ENCODE peak calls at places on chromosomes 5 and 9, in five cellular contexts. W is GM12865, R is A549, H is PC-9, D is fibroblast of pulmonary artery. N is an unnamed sample.
A peak's percentile ranks its signal among the peaks of the same experiment; 100 is the strongest.

GRCh38 chr5:125286266-125286665 is 539.8 kb upstream of the ZNF608 start:
- DNase-seq in W (no peak), R (no peak), H (no peak), D (no peak), N (no peak)

GRCh38 chr5:133220851-133221674 is 169.2 kb downstream of the HSPA4 start:
- DNase-seq in W (no peak), R (peak; percentile 32), H (no peak), D (peak; percentile 35), N (no peak)

GRCh38 chr5:102754499-102755424 is at the start of gene PAM:
- DNase-seq in W (peak; percentile 89), R (peak; percentile 49), H (peak; percentile 80), D (peak; percentile 73), N (no peak)

GRCh38 chr5:75435101-75435500 is 76.3 kb downstream of the CERT1 start:
- DNase-seq in W (no peak), R (no peak), H (no peak), D (no peak), N (no peak)

GRCh38 chr5:97096096-97096648 is 46.2 kb downstream of the LIX1 start:
- DNase-seq in W (no peak), R (no peak), H (no peak), D (peak; percentile 6), N (no peak)

GRCh38 chr9:6576930-6577329 is 68.6 kb downstream of the GLDC start:
- DNase-seq in W (no peak), R (no peak), H (no peak), D (no peak), N (no peak)

GRCh38 chr5:35067985-35068384 is 20.2 kb upstream of the AGXT2 start:
- DNase-seq in W (no peak), R (no peak), H (no peak), D (no peak), N (no peak)

GRCh38 chr5:81400375-81400774 is 6.4 kb upstream of the ACOT12 start:
- DNase-seq in W (no peak), R (no peak), H (no peak), D (no peak), N (no peak)

GRCh38 chr5:180790020-180790419 is 12.6 kb downstream of the MGAT1 start:
- DNase-seq in W (peak; percentile 38), R (peak; percentile 64), H (no peak), D (no peak), N (no peak)

GRCh38 chr9:98558575-98558974 is 150.2 kb downstream of the GABBR2 start:
- DNase-seq in W (peak; percentile 25), R (no peak), H (no peak), D (no peak), N (no peak)

GRCh38 chr5:106797996-106798395 is 872.7 kb downstream of the EFNA5 start:
- DNase-seq in W (no peak), R (no peak), H (no peak), D (no peak), N (no peak)

GRCh38 chr9:136312436-136312835 is 8.5 kb upstream of the CCDC187 start:
- DNase-seq in W (peak; percentile 40), R (peak; percentile 48), H (peak; percentile 69), D (peak; percentile 55), N (no peak)

GRCh38 chr5:125713406-125713805 is 709.8 kb upstream of the GRAMD2B start:
- DNase-seq in W (no peak), R (no peak), H (no peak), D (no peak), N (no peak)

GRCh38 chr5:58188287-58188651 is 271.6 kb downstream of the PLK2 start:
- DNase-seq in W (no peak), R (peak; percentile 98), H (peak; percentile 60), D (peak; percentile 54), N (peak; percentile 73)

GRCh38 chr9:96087669-96088299 is 212.3 kb downstream of the ERCC6L2 start:
- DNase-seq in W (no peak), R (peak; percentile 89), H (no peak), D (no peak), N (no peak)

GRCh38 chr5:13115476-13115875 is 829.0 kb downstream of the DNAH5 start:
- DNase-seq in W (no peak), R (no peak), H (no peak), D (no peak), N (no peak)
- TF ChIP-seq CTCF in W (no peak), R (no peak), H (no peak), D (no peak), N (no peak)

GRCh38 chr9:124062172-124062571 is 50.6 kb downstream of the LHX2 start:
- DNase-seq in W (peak; percentile 52), R (peak; percentile 44), H (no peak), D (no peak), N (no peak)
- TF ChIP-seq CTCF in W (peak; percentile 68), R (peak; percentile 16), H (peak; percentile 33), D (peak; percentile 27), N (peak; percentile 58)

GRCh38 chr5:89260254-89260653 is 377.3 kb upstream of the MEF2C start:
- DNase-seq in W (no peak), R (no peak), H (no peak), D (peak; percentile 29), N (no peak)
- TF ChIP-seq CTCF in W (no peak), R (no peak), H (no peak), D (no peak), N (no peak)

DNA sequence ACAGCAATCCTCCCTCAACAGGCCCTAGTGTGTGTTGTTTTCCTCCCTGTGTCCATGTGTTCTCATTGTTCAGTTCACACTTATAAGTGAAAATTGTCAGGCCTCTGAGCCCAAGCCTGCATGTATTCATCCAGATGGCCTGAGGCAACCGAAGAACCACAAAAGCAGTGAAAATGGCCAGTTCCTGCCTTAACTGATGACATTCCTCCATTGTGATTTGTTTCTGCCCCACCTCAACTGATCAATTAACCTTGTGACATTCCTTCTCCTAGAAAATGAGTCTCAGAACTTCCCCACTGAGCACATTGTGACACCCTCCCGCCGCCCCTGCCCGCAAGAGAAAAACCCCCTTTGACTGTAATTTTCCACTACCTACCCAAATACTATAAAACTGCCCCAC is 17.4 kb upstream of the TRPC7 start:
- DNase-seq in W (no peak), R (no peak), H (no peak), D (no peak), N (no peak)
- TF ChIP-seq CTCF in W (no peak), R (no peak), H (no peak), D (no peak), N (no peak)

GRCh38 chr5:157521704-157522029 is 53.9 kb downstream of the ADAM19 start:
- DNase-seq in W (no peak), R (no peak), H (no peak), D (no peak), N (no peak)
- TF ChIP-seq CTCF in W (no peak), R (no peak), H (no peak), D (no peak), N (no peak)

DNA sequence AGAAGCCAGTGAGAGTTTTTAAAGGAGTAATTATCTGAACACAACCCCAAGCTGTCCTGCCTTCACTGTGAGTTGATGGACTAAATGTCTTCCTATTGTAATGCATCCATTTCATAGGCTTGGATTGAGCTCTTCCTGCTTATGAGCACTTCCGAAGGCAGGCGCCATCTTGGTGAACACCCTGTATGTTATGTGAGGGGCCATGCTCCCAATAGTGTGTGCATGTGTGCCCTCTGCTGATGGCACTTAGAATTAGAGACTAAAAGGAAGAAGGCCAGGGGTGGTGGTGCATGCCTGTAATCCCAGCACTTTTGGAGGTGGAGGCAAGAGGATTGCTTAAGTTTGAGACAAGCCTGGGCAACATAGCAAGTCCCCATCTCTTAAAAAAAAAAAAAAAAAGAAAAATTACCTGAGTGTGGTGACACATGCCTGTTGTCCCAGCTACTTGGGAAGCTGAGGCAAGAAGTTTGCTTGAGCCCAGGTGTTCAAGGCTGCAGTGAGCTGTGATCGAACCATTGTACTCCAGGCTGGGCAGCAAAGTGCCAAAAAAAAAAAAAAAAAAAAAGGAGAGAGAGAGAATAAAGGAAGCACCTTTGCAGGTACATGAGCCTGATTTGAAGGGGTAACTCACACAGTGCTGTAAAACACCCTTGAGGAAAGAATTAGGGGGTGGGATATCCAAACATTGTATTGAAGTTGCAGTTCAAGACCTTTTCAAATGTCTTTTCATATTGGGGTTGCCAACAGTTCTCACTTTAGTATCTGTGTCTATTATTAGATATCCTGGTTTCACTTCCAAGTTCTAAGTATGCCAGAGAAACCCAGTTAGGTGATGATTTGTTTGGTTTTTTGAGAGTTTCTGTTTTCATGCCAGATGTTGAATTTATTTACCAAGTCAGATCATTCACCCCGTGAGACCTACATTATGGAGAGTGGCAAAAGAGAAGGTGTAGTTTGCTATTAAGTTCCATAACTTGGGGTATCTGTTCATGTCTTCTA is 64.8 kb downstream of the C9orf152 start:
- DNase-seq in W (peak; percentile 82), R (peak; percentile 51), H (no peak), D (no peak), N (no peak)
- TF ChIP-seq CTCF in W (peak; percentile 26), R (no peak), H (no peak), D (peak; percentile 16), N (peak; percentile 3)

GRCh38 chr5:5437227-5438172 is 15.0 kb downstream of the ICE1 start:
- DNase-seq in W (peak; percentile 16), R (no peak), H (no peak), D (no peak), N (no peak)
- TF ChIP-seq CTCF in W (no peak), R (no peak), H (no peak), D (no peak), N (no peak)

DNA sequence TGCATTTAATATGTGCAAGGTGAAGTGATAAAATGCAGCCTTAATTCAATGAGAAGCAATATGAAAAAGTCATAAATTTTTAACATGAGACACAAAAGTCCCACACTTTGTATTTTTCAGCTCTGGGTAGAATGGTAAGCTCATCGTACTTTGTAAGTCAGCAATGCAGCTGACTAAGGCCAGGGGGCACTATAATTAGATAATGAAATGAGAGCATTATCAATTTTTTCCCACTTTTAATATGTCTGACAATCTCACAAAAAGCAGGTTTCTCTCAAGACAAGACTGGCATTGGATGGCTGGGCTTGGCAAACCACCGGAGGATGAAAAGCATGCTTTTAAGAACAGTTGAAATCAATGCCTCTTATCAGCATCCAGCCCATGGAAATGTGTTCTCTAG is 162.8 kb downstream of the FAM174A start:
- DNase-seq in W (no peak), R (no peak), H (no peak), D (no peak), N (no peak)
- TF ChIP-seq CTCF in W (no peak), R (peak; percentile 15), H (peak; percentile 47), D (peak; percentile 36), N (peak; percentile 21)